ENCODE peak calls at places on chromosomes 5 and 9, in four cellular contexts. One of them, this sample, is unnamed.

GRCh38 chr9:127664678-127665507 is 41.9 kb upstream of the CFAP157 start:
- DNase-seq in stimulated activated naive CD4-positive, alpha-beta T cell: no peak
- DNase-seq in activated CD8-positive, alpha-beta memory T cell treated with anti-CD3 and anti-CD28 coated beads for 48 hours: no peak
- DNase-seq in central memory CD8-positive, alpha-beta T cell: no peak
- DNase-seq in this sample: no peak

GRCh38 chr9:89635816-89636215 is 31.0 kb downstream of the GADD45G start:
- DNase-seq in activated CD8-positive, alpha-beta memory T cell treated with anti-CD3 and anti-CD28 coated beads for 48 hours: no peak
- DNase-seq in central memory CD8-positive, alpha-beta T cell: no peak
- DNase-seq in stimulated activated naive CD4-positive, alpha-beta T cell: no peak
- DNase-seq in this sample: no peak

GRCh38 chr5:136080113-136080482 is 51.3 kb downstream of the TGFBI start:
- DNase-seq in activated CD8-positive, alpha-beta memory T cell treated with anti-CD3 and anti-CD28 coated beads for 48 hours: no peak
- DNase-seq in central memory CD8-positive, alpha-beta T cell: no peak
- DNase-seq in stimulated activated naive CD4-positive, alpha-beta T cell: no peak
- DNase-seq in this sample: no peak

GRCh38 chr5:36978196-36978595 is 101.6 kb downstream of the NIPBL start:
- DNase-seq in central memory CD8-positive, alpha-beta T cell: no peak
- DNase-seq in stimulated activated naive CD4-positive, alpha-beta T cell: no peak
- DNase-seq in activated CD8-positive, alpha-beta memory T cell treated with anti-CD3 and anti-CD28 coated beads for 48 hours: no peak
- DNase-seq in this sample: no peak

GRCh38 chr9:3359778-3360177 is 166.0 kb downstream of the RFX3 start:
- DNase-seq in activated CD8-positive, alpha-beta memory T cell treated with anti-CD3 and anti-CD28 coated beads for 48 hours: no peak
- DNase-seq in stimulated activated naive CD4-positive, alpha-beta T cell: no peak
- DNase-seq in central memory CD8-positive, alpha-beta T cell: no peak
- DNase-seq in this sample: no peak

GRCh38 chr5:143569722-143570567 is 166.5 kb upstream of the NR3C1 start:
- DNase-seq in activated CD8-positive, alpha-beta memory T cell treated with anti-CD3 and anti-CD28 coated beads for 48 hours: no peak
- DNase-seq in central memory CD8-positive, alpha-beta T cell: no peak
- DNase-seq in stimulated activated naive CD4-positive, alpha-beta T cell: no peak
- DNase-seq in this sample: no peak

GRCh38 chr9:116147821-116148220 is 5.8 kb upstream of the PAPPA start:
- DNase-seq in stimulated activated naive CD4-positive, alpha-beta T cell: no peak
- DNase-seq in central memory CD8-positive, alpha-beta T cell: no peak
- DNase-seq in activated CD8-positive, alpha-beta memory T cell treated with anti-CD3 and anti-CD28 coated beads for 48 hours: no peak
- DNase-seq in this sample: no peak

GRCh38 chr9:18208166-18209059 is 265.5 kb upstream of the ADAMTSL1 start:
- DNase-seq in central memory CD8-positive, alpha-beta T cell: no peak
- DNase-seq in activated CD8-positive, alpha-beta memory T cell treated with anti-CD3 and anti-CD28 coated beads for 48 hours: no peak
- DNase-seq in stimulated activated naive CD4-positive, alpha-beta T cell: no peak
- DNase-seq in this sample: no peak

GRCh38 chr9:71703172-71703872 is 65.0 kb downstream of the CEMIP2 start:
- DNase-seq in central memory CD8-positive, alpha-beta T cell: no peak
- DNase-seq in activated CD8-positive, alpha-beta memory T cell treated with anti-CD3 and anti-CD28 coated beads for 48 hours: no peak
- DNase-seq in stimulated activated naive CD4-positive, alpha-beta T cell: no peak
- DNase-seq in this sample: no peak

GRCh38 chr5:161857358-161857757 is 9.4 kb downstream of the GABRA1 start:
- DNase-seq in stimulated activated naive CD4-positive, alpha-beta T cell: no peak
- DNase-seq in central memory CD8-positive, alpha-beta T cell: no peak
- DNase-seq in activated CD8-positive, alpha-beta memory T cell treated with anti-CD3 and anti-CD28 coated beads for 48 hours: no peak
- DNase-seq in this sample: no peak

GRCh38 chr9:34380511-34381315 is 4.0 kb upstream of the MYORG start:
- DNase-seq in activated CD8-positive, alpha-beta memory T cell treated with anti-CD3 and anti-CD28 coated beads for 48 hours: peak; percentile 47
- DNase-seq in stimulated activated naive CD4-positive, alpha-beta T cell: peak; percentile 75
- DNase-seq in central memory CD8-positive, alpha-beta T cell: peak; percentile 55
- DNase-seq in this sample: peak; percentile 80

GRCh38 chr9:132357764-132358163 is 3.0 kb upstream of the SETX start:
- DNase-seq in activated CD8-positive, alpha-beta memory T cell treated with anti-CD3 and anti-CD28 coated beads for 48 hours: no peak
- DNase-seq in central memory CD8-positive, alpha-beta T cell: no peak
- DNase-seq in stimulated activated naive CD4-positive, alpha-beta T cell: no peak
- DNase-seq in this sample: no peak

GRCh38 chr5:150762216-150762615 is 3.4 kb upstream of the DCTN4 start:
- DNase-seq in stimulated activated naive CD4-positive, alpha-beta T cell: no peak
- DNase-seq in activated CD8-positive, alpha-beta memory T cell treated with anti-CD3 and anti-CD28 coated beads for 48 hours: no peak
- DNase-seq in central memory CD8-positive, alpha-beta T cell: no peak
- DNase-seq in this sample: no peak

GRCh38 chr9:34072410-34072809 is 23.7 kb upstream of the UBAP2 start:
- DNase-seq in stimulated activated naive CD4-positive, alpha-beta T cell: no peak
- DNase-seq in central memory CD8-positive, alpha-beta T cell: no peak
- DNase-seq in activated CD8-positive, alpha-beta memory T cell treated with anti-CD3 and anti-CD28 coated beads for 48 hours: no peak
- DNase-seq in this sample: no peak

This sample was measured in naive thymus-derived CD4-positive, alpha-beta T cell.